ENCODE peak calls at places on chromosomes 13 and 19, in ten cellular contexts. E is fibroblast of the aortic adventitia, D is neural crest cell, L is BJ, G is SK-N-SH, A is colonic mucosa, T is heart left ventricle, X is AG10803, U is ascending aorta, S is dorsolateral prefrontal cortex. C is an unnamed sample.

GRCh38 chr19:9621156-9622037 is at the start of gene ZNF561:
- DNase-seq in G (peak), A (peak), T (peak), E (peak), X (peak), D (peak), S (peak), L (peak), U (peak), C (peak)

GRCh38 chr19:4913996-4914735 is 4.9 kb downstream of the UHRF1 start:
- DNase-seq in G (no peak), E (no peak), D (no peak), U (no peak), A (no peak), S (no peak), T (no peak), X (no peak), L (no peak), C (no peak)

GRCh38 chr13:114112231-114112825 is 20.1 kb downstream of the RASA3 start:
- DNase-seq in L (no peak), X (no peak), G (peak), E (no peak), U (peak), A (no peak), D (no peak), T (peak), S (no peak), C (no peak)

GRCh38 chr19:16319466-16319865 is 5.2 kb upstream of the KLF2 start:
- DNase-seq in A (no peak), T (peak), U (no peak), E (no peak), S (no peak), G (no peak), D (no peak), X (peak), L (no peak), C (no peak)

GRCh38 chr13:48579167-48579918 is 46.5 kb upstream of the RCBTB2 start:
- DNase-seq in G (no peak), A (peak), L (no peak), X (no peak), D (no peak), S (no peak), T (no peak), E (no peak), U (no peak), C (no peak)

GRCh38 chr19:51727349-51727880 is 3.6 kb upstream of the HAS1 start:
- DNase-seq in D (no peak), L (no peak), A (no peak), X (peak), T (no peak), G (no peak), E (peak), S (no peak), U (no peak), C (no peak)

GRCh38 chr13:41006951-41007350 is 12.2 kb downstream of the ELF1 start:
- DNase-seq in G (no peak), A (no peak), D (no peak), X (no peak), L (no peak), T (no peak), S (no peak), E (no peak), U (no peak), C (no peak)

GRCh38 chr19:5690125-5690954 is at the start of gene RPL36:
- DNase-seq in D (peak), E (peak), G (peak), T (peak), L (peak), U (peak), S (peak), A (peak), X (peak), C (peak)

GRCh38 chr13:33787051-33787591 is 30.8 kb upstream of the RFC3 start:
- DNase-seq in T (no peak), E (no peak), S (no peak), U (no peak), D (no peak), X (peak), L (peak), G (peak), A (no peak), C (no peak)

GRCh38 chr19:57348136-57348535 is 2.9 kb upstream of the ZNF304 start:
- DNase-seq in E (peak), T (no peak), S (no peak), U (no peak), D (no peak), G (no peak), X (peak), L (peak), A (no peak), C (no peak)

GRCh38 chr13:100694722-100695644 is 20.4 kb upstream of the TMTC4 start:
- DNase-seq in A (peak), U (no peak), D (peak), T (peak), S (no peak), X (peak), G (peak), L (no peak), E (peak), C (peak)

GRCh38 chr13:86591862-86592261 is 792.6 kb upstream of the SLITRK6 start:
- DNase-seq in L (no peak), G (no peak), E (peak), U (no peak), X (no peak), D (no peak), S (no peak), T (no peak), A (no peak), C (no peak)

GRCh38 chr13:50130686-50131051 is 115.4 kb downstream of the KCNRG start:
- DNase-seq in L (no peak), A (peak), S (no peak), D (peak), T (peak), G (peak), X (peak), U (peak), E (peak), C (peak)

GRCh38 chr19:18438331-18439024 is 545 bp upstream of the ISYNA1 start:
- DNase-seq in T (peak), D (no peak), L (no peak), G (no peak), S (no peak), U (peak), E (peak), A (no peak), X (no peak), C (peak)

GRCh38 chr13:109998030-109998429 is 211.6 kb upstream of the IRS2 start:
- DNase-seq in T (no peak), S (no peak), G (no peak), L (no peak), A (no peak), D (no peak), U (no peak), E (no peak), X (no peak), C (no peak)

GRCh38 chr19:6532244-6532999 is 1.6 kb downstream of the TNFSF9 start:
- DNase-seq in D (no peak), A (no peak), S (no peak), E (no peak), T (no peak), U (no peak), G (no peak), L (no peak), X (no peak), C (no peak)

GRCh38 chr13:108662528-108662927 is 33.1 kb downstream of the MYO16 start:
- DNase-seq in S (no peak), A (no peak), E (no peak), T (no peak), X (no peak), L (no peak), D (no peak), U (no peak), G (no peak), C (no peak)

GRCh38 chr13:100138859-100139491 is 50.1 kb downstream of the PCCA start:
- DNase-seq in T (no peak), D (no peak), E (no peak), S (no peak), X (no peak), L (no peak), A (no peak), U (no peak), G (no peak), C (no peak)

GRCh38 chr13:101455863-101456262 is 3.4 kb downstream of the ITGBL1 start:
- DNase-seq in X (peak), U (no peak), E (peak), T (no peak), D (no peak), G (no peak), S (no peak), L (peak), A (no peak), C (no peak)

GRCh38 chr13:42539670-42540069 is 34.3 kb upstream of the TNFSF11 start:
- DNase-seq in U (no peak), G (no peak), T (no peak), E (peak), L (no peak), X (no peak), D (no peak), S (no peak), A (no peak), C (no peak)

GRCh38 chr19:31140717-31141116 is 208.5 kb downstream of the TSHZ3 start:
- DNase-seq in U (no peak), E (peak), A (no peak), T (no peak), S (no peak), G (no peak), D (no peak), L (no peak), X (peak), C (no peak)

GRCh38 chr19:23855676-23856075 is 59.0 kb upstream of the ZNF726 start:
- DNase-seq in A (no peak), U (no peak), D (no peak), G (no peak), L (no peak), X (no peak), S (no peak), E (no peak), T (no peak), C (no peak)

GRCh38 chr19:17721821-17722220 is 2.5 kb downstream of the MAP1S start:
- DNase-seq in A (no peak), X (peak), T (peak), L (no peak), U (peak), E (no peak), S (no peak), G (no peak), D (no peak), C (no peak)

GRCh38 chr13:50243926-50244325 is 228.7 kb downstream of the KCNRG start:
- DNase-seq in U (no peak), S (no peak), A (no peak), E (no peak), X (peak), L (no peak), T (no peak), D (no peak), G (no peak), C (no peak)

GRCh38 chr19:5863030-5863665 is 7.2 kb downstream of the FUT5 start:
- DNase-seq in L (no peak), X (no peak), U (no peak), D (no peak), T (no peak), G (peak), S (no peak), E (no peak), A (no peak), C (no peak)

GRCh38 chr19:42658148-42658547 is 63.4 kb upstream of the CEACAM8 start:
- DNase-seq in L (no peak), X (peak), S (no peak), G (no peak), D (no peak), T (no peak), E (peak), A (no peak), U (no peak), C (no peak)

DNA sequence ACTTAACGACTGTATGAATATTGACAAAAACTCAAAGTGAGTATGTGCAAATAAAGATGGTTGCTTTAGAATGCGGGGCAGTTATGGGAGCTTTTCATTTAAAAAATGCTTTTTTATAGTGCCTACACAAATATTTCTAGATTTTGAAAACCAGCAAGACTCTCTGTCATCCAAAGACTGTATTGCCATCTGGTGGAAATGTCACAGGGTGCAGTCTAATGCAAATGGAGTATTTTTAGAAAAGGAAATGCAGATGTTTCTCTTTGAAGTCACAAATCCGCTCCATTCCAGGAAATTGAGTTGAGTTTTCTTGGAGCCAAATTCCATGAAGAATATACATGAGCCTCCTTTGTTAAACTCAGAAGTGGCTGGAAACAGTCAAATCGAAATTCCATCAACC is 2.3 kb upstream of the C1QTNF9B start:
- DNase-seq in L (no peak), S (no peak), U (no peak), G (peak), E (peak), D (peak), T (no peak), X (peak), A (peak), C (peak)
- TF ChIP-seq CTCF in L (peak), S (peak), U (no peak), G (peak), E (peak), D (peak), T (peak), X (peak), A (peak), C (no peak)

DNA sequence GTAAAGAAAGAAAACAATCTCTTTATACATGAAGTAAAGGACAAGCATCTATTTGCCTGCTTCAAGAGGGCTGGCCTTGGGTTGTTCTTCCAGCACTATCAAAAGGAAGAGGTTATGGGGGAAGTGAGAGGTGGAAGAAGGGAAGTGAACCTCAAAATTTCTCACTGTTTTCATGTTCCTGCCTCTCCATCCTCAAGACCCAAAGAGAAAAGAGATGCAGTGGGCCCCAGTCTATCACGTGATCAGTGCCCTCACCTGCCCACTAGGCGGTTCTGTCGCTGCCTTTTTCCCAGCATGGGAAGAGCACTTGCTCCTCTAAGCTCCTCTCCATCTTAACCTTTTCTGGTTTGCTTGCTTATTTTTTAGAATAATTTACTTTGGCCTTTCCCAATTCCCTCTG is 6.2 kb upstream of the USP12 start:
- DNase-seq in T (no peak), X (no peak), D (no peak), S (no peak), E (no peak), A (peak), G (no peak), U (no peak), L (no peak), C (no peak)
- TF ChIP-seq CTCF in T (no peak), X (no peak), D (peak), S (no peak), E (no peak), A (no peak), G (no peak), U (no peak), L (no peak), C (no peak)

DNA sequence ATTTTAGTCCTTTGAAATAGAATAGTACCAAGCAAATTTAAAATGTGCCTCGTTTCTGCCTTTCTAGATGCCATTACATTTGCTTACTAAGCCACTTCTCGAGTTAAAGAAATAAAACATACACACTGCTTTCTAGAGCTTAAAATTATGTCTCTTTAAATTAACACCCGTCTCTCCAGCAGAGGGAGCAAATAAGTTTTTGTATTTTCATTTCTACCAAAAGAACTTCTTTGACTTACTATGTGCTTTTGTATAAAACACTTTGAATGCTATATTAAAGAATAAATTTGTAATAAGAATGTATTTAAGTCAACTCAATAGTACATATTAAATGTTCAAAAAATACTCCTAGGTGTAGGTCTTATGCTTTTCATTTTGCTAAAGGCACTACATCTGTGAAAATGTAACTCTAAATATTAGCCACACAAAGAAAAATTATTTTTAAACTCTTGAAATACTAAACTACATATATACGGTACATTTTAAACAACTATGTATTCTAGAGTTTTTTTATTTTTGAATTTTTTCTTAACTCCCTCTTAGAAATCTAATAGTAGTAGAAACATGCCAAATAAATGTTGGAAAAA is 269.3 kb upstream of the MIR17HG start:
- DNase-seq in X (no peak), G (peak), U (no peak), E (no peak), S (no peak), T (no peak), A (no peak), D (no peak), L (no peak), C (no peak)
- TF ChIP-seq CTCF in X (no peak), G (peak), U (no peak), E (no peak), S (peak), T (no peak), A (no peak), D (peak), L (peak), C (no peak)

DNA sequence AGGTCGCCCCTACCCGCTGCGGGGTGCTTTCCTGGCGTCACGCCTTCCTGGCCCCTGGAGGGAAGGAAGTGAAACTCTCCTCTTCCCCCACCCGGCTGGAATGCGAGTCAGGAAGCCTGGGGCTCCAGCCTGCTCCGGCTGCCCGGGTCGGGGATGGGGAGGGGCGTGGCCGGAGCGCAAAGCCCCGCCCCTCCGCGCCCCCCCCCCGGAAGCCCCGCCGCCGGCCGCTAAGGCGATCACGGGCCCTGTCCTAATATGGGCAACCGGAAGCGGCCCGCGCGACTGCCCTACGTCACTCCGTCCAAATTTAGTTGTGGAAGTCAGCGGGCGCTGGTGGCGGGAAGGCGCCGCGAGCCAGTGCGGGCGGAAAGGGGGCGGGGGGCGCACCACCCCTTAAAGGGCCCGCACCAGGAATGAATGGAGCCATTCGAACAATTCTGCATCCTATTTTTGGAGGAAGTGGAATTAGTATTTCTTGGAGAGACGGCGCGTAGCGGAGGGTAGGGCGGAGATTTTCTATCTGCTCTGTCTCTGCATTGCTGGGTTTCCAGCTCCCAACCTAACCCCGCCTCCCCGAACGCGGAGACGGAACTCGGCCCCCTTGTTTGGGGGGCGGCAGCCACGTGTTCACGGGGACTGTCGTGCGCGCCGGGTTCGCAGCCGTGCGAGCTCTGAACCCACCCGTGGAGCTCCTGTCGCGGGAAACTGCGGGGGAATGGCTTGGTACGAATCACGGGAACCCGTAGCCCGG is 1.6 kb downstream of the IER2 start:
- DNase-seq in D (peak), X (peak), A (peak), U (peak), L (peak), E (peak), T (peak), G (peak), S (peak), C (peak)
- TF ChIP-seq CTCF in D (peak), X (peak), A (no peak), U (no peak), L (peak), E (peak), T (peak), G (no peak), S (peak), C (no peak)

GRCh38 chr19:469833-470232 is 9.0 kb upstream of the SHC2 start:
- DNase-seq in G (no peak), A (no peak), L (no peak), D (no peak), U (no peak), T (no peak), E (no peak), S (no peak), X (no peak), C (no peak)

GRCh38 chr19:468587-469256 is 7.9 kb upstream of the SHC2 start:
- DNase-seq in U (no peak), E (no peak), T (no peak), L (no peak), X (no peak), A (no peak), S (no peak), G (no peak), D (no peak), C (no peak)

GRCh38 chr19:472005-472858 is 11.4 kb upstream of the SHC2 start:
- DNase-seq in E (no peak), U (no peak), T (peak), X (no peak), A (no peak), S (no peak), L (no peak), D (no peak), G (no peak), C (no peak)

GRCh38 chr19:467554-467953 is 6.7 kb upstream of the SHC2 start:
- DNase-seq in L (no peak), G (no peak), A (no peak), X (no peak), S (no peak), E (no peak), D (no peak), U (no peak), T (no peak), C (no peak)

DNA sequence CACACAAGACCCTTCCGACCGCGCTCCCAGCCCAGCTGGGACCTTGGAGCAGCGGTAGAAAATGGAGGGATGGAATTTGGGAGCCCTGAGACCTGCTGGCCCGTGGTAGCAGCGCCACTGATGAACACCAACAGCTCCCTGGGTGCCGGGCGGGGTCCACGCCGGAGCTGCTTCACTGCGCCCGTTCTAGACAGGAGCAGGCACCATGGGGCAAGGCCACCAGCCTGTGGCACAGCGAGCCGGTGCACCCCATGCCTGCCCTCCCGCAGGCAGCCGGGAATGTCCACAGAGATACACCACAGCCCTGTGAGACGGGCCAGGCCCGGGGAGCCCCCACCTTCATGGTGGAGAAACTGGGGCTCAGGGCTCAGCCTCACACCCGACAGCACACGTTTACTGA is 9.9 kb upstream of the SHC2 start:
- DNase-seq in E (no peak), A (no peak), L (no peak), D (no peak), T (no peak), G (no peak), S (no peak), U (no peak), X (no peak), C (no peak)
- TF ChIP-seq CTCF in E (no peak), A (no peak), L (no peak), D (no peak), T (no peak), G (no peak), S (no peak), U (no peak), X (no peak), C (no peak)

DNA sequence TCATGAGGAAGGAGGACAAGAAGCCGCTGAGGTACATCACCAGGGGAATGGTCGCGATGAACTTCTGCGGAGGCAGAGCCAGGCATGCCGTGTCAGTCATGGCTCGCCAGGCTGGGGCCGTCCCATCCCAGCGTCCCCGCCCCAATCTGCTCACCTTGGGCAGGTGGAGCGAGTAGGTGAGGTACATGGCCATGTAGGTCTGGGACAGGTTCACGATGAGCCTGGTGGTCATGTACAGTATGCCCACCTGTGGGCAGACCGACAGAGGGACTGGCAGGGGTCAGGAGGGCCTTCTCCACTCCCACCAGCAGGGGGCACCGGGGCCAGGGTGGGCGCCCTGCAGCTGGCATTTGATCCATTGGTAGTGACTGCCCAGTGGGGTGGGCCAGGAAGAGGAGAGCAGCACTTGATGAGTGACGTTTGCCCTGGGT is 8.3 kb downstream of the TEKTIP1 start:
- DNase-seq in G (peak), T (no peak), E (no peak), U (no peak), L (no peak), S (no peak), A (no peak), X (peak), D (no peak), C (no peak)
- TF ChIP-seq CTCF in G (peak), T (peak), E (peak), U (peak), L (peak), S (peak), A (peak), X (peak), D (peak), C (peak)